ENCODE peak calls at places on chromosomes 11 and 22, in four cellular contexts. V, S, U and M are unnamed samples.

GRCh38 chr11:127791844-127792243 is 791.3 kb upstream of the KIRREL3 start:
- DNase-seq in V (no peak), S (no peak), U (no peak), M (no peak)

GRCh38 chr11:78380615-78381029 is 37.0 kb downstream of the GAB2 start:
- DNase-seq in V (peak), S (peak), U (no peak), M (no peak)

GRCh38 chr22:23180301-23180892 is at the start of gene BCR:
- DNase-seq in V (no peak), S (peak), U (peak), M (peak)

GRCh38 chr11:1072116-1072820 is 2.4 kb upstream of the MUC2 start:
- DNase-seq in V (peak), S (peak), U (peak), M (peak)

GRCh38 chr11:134409552-134410429 is 2.3 kb downstream of the B3GAT1 start:
- DNase-seq in V (no peak), S (no peak), U (no peak), M (no peak)

GRCh38 chr11:36156486-36157150 is 132.6 kb downstream of the COMMD9 start:
- DNase-seq in V (no peak), S (no peak), U (no peak), M (peak)

GRCh38 chr22:41557401-41558240 is 3.2 kb upstream of the CSDC2 start:
- DNase-seq in V (no peak), S (peak), U (peak), M (peak)

GRCh38 chr22:24433868-24434471 is 6.6 kb downstream of the ADORA2A start:
- DNase-seq in V (no peak), S (no peak), U (no peak), M (no peak)

GRCh38 chr11:69854719-69855118 is 35.5 kb upstream of the FGF3 start:
- DNase-seq in V (no peak), S (no peak), U (no peak), M (no peak)

GRCh38 chr11:47955356-47955755 is 25.0 kb upstream of the PTPRJ start:
- DNase-seq in V (no peak), S (no peak), U (no peak), M (no peak)

GRCh38 chr22:38727123-38727522 is 21.4 kb downstream of the GTPBP1 start:
- DNase-seq in V (no peak), S (no peak), U (no peak), M (no peak)

GRCh38 chr22:19717181-19717580 is 2.9 kb downstream of the SEPTIN5 start:
- DNase-seq in V (no peak), S (no peak), U (no peak), M (no peak)

GRCh38 chr11:112961751-112962747 is 829 bp downstream of the NCAM1 start:
- DNase-seq in V (no peak), S (no peak), U (peak), M (peak)

GRCh38 chr22:38953577-38954413 is 3.6 kb upstream of the APOBEC3A start:
- DNase-seq in V (no peak), S (no peak), U (no peak), M (no peak)

GRCh38 chr11:9777525-9777924 is 113.6 kb downstream of the SWAP70 start:
- DNase-seq in V (no peak), S (no peak), U (no peak), M (no peak)

GRCh38 chr22:20130319-20130718 is 1.3 kb upstream of the ZDHHC8 start:
- DNase-seq in V (no peak), S (no peak), U (no peak), M (no peak)

GRCh38 chr11:326842-327580 is 6.4 kb upstream of the IFITM3 start:
- DNase-seq in V (no peak), S (peak), U (peak), M (peak)

GRCh38 chr11:2102132-2102882 is 36.9 kb downstream of the IGF2 start:
- DNase-seq in V (no peak), S (no peak), U (peak), M (no peak)

GRCh38 chr11:2186669-2187266 is 15.2 kb upstream of the TH start:
- DNase-seq in V (no peak), S (no peak), U (no peak), M (no peak)

GRCh38 chr11:3950996-3951662 is 95.7 kb downstream of the STIM1 start:
- DNase-seq in V (no peak), S (peak), U (no peak), M (no peak)

GRCh38 chr11:114074546-114075342 is 15.2 kb downstream of the ZBTB16 start:
- DNase-seq in V (no peak), S (no peak), U (no peak), M (no peak)

GRCh38 chr11:65221026-65221425 is 39.3 kb downstream of the CAPN1 start:
- DNase-seq in V (no peak), S (no peak), U (no peak), M (no peak)

GRCh38 chr22:35544189-35544588 is 3.6 kb downstream of the RASD2 start:
- DNase-seq in V (no peak), S (no peak), U (no peak), M (no peak)

GRCh38 chr11:96967616-96968015 is 577.8 kb downstream of the JRKL start:
- DNase-seq in V (no peak), S (peak), U (no peak), M (no peak)

GRCh38 chr11:73833067-73833466 is 43.6 kb downstream of the COA4 start:
- DNase-seq in V (no peak), S (no peak), U (no peak), M (no peak)

GRCh38 chr11:100403817-100404216 is 283.3 kb upstream of the ARHGAP42 start:
- DNase-seq in V (no peak), S (peak), U (no peak), M (no peak)

GRCh38 chr22:23774922-23775436 is 2.3 kb downstream of the MMP11 start:
- DNase-seq in V (no peak), S (peak), U (no peak), M (no peak)

DNA sequence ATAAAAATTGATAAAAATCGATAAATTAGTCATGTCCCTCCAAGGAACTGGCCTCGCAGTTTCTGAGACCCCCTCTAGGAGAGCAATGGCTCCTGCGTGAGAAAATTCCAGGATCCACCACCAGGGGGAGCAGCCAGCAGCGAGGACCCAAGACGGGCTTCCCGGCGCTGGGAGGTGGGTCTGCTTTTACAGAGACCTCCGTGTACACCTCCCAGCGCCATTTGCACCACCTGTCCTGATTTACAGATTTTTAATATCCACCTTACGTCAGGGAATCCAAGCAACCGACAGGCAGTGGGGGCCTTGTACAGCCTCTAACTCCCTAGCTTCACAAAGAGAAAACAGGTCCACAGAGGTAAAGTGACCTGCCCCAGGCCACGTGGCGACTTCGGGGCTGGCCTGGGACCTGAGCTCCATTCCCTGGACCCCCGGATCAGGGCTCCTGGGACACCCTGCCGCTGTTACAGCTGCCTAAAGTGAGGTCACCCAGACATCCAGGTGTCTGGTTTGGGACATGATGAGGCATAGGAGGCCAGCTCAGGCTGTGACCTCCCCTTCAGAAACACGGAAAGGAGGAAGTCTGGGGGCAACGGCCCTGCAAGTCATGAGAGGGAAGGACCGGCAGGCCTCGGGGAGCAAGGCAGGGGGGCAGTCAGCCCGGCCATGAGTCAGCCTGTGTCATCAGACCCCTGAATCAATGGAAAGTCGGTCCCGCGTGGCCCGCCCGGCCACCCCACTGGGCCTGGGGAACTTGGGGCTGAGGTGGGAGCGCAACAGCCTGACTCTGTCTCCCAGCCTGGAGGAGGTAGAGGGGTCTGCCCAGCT is 3.5 kb downstream of the OSM start:
- DNase-seq in V (no peak), S (peak), U (peak), M (peak)
- H3K4me3 ChIP-seq in V (no peak), S (peak), U (peak), M (no peak)

DNA sequence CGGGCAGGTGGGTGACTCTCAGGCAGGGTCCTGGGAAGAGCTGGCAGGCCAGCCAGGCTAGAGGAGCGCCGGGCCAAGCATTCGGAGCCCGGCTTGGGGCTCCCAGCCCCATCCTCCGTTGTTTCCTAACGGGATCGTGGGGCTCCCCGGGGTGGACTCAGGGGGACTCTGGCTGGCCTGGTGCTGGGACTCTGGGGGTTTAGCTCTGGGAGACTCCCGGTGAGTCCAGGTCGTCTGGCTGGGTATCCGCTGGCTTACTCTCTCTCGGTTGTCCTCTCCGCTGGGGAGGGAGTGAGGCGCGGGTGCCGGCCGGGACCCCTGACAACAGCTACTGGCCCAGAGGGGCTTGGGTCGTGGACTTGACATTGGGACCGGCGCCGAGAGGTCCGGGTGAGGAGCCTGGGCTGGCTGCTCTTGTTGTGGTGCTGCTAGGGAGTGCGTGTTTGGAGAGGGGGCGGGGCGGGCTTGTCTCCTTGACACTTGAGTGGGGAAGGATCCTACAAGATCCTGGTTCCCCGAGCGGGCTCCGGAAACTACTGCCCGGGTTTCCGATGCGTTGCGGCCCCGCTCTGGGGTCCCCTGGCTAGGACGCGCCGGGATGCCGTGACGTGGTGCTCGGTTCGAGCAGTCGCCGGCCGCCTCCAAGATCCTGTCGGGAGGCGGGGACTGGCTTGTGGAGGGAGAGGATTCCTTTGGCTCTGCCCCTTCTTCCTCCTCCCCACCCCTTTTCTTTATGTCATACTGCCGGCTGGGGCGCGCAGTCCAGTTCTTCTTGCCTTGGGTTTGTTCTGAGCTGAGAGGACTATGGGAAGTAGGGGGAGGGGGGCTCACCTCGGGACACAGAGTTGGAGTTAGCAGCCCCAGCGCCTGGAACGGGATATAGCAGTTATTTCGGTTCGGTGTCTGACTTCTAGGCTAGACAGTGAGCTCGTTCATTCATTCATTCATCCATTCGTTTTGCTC is 585 bp downstream of the EMSY start:
- DNase-seq in V (peak), S (peak), U (peak), M (peak)
- TF ChIP-seq CTCF in V (no peak), S (no peak), U (peak), M (no peak)

GRCh38 chr11:18722293-18722637 is 3.7 kb downstream of the IGSF22 start:
- DNase-seq in V (no peak), S (no peak), U (no peak), M (no peak)
- H3K4me3 ChIP-seq in V (peak), S (no peak), U (peak), M (peak)

DNA sequence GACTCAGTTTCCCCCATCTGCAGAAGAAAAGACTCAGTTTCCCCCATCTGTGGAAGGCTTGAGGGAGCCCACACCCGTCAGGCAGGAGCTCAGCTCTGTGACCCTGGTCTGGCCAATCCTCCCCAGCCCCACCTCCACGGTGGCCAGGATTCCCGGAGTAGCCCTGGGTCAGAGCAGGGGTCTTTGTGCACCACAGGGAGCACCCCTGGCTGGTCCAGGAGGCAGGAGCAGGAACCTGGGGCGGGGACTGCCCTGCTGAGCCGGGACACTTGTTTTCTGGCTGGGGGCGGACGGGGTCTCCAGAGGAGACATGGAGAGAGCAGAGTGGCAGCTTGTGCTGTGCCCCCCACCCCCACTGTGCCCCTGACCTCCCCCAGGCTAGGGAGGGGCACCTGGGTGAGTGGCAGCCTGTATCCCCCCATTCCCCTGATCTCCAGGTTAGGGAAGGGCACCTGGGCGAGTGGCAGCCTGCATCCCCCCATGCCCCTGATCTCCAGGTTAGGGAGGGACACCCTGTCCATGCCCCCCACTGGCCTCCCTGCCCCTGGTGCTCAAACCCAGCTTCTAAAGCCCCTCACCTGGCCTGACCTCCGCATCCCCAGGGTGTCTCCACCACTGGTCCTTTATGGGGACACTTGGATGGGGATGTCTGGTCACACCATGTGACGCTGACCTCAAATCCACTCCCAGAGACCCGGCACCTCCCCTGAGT is 18.8 kb downstream of the IL17REL start:
- DNase-seq in V (no peak), S (no peak), U (no peak), M (no peak)
- TF ChIP-seq CTCF in V (no peak), S (no peak), U (peak), M (no peak)

GRCh38 chr11:131916633-131917032 is 546.2 kb downstream of the NTM start:
- DNase-seq in V (peak), S (peak), U (no peak), M (no peak)
- H3K4me3 ChIP-seq in V (no peak), S (no peak), U (no peak), M (no peak)

DNA sequence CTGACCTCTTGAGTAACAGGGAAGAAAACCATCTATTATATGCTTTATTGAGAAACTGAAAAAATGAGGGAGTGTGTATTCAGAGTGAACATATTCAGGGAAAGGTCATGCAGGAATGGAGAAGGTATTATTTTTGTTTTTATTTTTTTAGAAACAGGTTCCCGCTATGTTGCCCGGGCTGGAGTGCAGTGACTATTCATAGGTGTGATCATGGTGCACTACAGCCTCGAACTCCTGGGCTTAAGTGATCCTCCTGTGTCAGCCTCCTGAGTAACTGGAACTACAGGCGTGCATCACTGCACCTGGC is 8.7 kb upstream of the RCE1 start:
- DNase-seq in V (no peak), S (no peak), U (no peak), M (no peak)
- TF ChIP-seq CTCF in V (no peak), S (no peak), U (no peak), M (no peak)

GRCh38 chr22:46008836-46009596 is 32.1 kb upstream of the WNT7B start:
- DNase-seq in V (no peak), S (no peak), U (peak), M (peak)

GRCh38 chr22:46006379-46007002 is 29.5 kb upstream of the WNT7B start:
- DNase-seq in V (peak), S (peak), U (peak), M (peak)

GRCh38 chr22:46007848-46008261 is 30.9 kb upstream of the WNT7B start:
- DNase-seq in V (peak), S (peak), U (peak), M (peak)

GRCh38 chr22:46008291-46008690 is 31.3 kb upstream of the WNT7B start:
- DNase-seq in V (no peak), S (no peak), U (peak), M (no peak)

DNA sequence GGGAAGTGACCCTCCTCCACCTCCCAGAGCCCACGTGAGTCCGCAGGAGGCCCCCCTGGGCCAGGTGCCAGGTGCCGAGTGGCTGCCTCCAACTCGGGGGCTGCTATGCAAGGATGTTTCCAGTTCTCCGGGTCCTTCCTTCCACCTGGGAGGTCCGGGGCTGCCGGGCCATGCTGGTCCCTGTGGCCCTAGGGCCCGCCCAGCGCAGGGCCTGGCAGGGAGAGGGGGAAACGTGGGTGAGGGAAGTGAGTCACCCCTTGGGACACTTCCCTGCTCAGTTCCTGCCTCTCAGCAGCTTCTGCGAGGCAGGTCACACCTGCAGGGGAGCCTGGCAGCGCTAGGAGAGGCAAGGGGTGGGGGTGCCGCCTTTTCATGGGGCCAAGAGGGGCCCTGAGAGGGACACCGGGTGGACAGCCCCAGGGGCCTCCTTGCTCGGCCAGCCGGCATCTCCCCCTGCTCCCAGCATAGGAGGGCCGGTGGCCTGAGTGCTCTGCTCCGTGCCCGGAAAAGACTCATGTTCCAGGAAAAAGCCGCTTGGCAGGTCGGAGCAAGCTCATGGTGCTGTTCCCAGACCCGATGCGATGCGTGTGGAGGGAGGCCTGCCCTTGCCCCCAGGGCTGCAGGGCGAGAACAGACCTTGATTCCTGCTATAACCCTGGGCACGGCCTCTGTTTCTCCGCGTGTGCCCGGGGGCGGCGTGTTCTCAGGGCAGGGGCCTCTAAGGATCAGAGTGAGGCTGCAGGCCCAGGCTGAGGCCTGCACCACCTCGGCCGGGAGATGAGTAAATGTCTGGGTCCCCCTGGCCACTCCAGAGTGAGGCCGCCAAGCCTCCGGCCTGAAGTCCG is 30.3 kb upstream of the WNT7B start:
- DNase-seq in V (no peak), S (peak), U (peak), M (peak)
- H3K4me3 ChIP-seq in V (peak), S (peak), U (peak), M (no peak)

GRCh38 chr11:131385763-131386394 is 15.5 kb downstream of the NTM start:
- DNase-seq in V (no peak), S (no peak), U (no peak), M (no peak)
- TF ChIP-seq CTCF in V (no peak), S (no peak), U (no peak), M (no peak)

GRCh38 chr11:17721242-17721999 is 2.0 kb downstream of the MYOD1 start:
- DNase-seq in V (no peak), S (no peak), U (no peak), M (no peak)
- H3K4me3 ChIP-seq in V (no peak), S (no peak), U (peak), M (no peak)

GRCh38 chr11:66638177-66639065 is at the start of gene RBM4:
- DNase-seq in V (peak), S (peak), U (peak), M (peak)
- TF ChIP-seq CTCF in V (no peak), S (no peak), U (no peak), M (no peak)